ENCODE peak calls at places on chromosomes 6 and 20, in five cellular contexts. G, D, Z, K and W are unnamed samples.

GRCh38 chr6:121237859-121238258 is 96.4 kb downstream of the TBC1D32 start:
- DNase-seq in G (no peak), D (no peak), Z (no peak), K (no peak), W (no peak)

GRCh38 chr6:4973972-4974885 is 29.6 kb downstream of the RPP40 start:
- DNase-seq in G (peak), D (no peak), Z (peak), K (no peak), W (no peak)

GRCh38 chr6:144064402-144064830 is 31.0 kb downstream of the SF3B5 start:
- DNase-seq in G (peak), D (peak), Z (peak), K (peak), W (peak)

GRCh38 chr6:126156973-126157372 is 170.6 kb downstream of the TRMT11 start:
- DNase-seq in G (no peak), D (no peak), Z (no peak), K (no peak), W (no peak)

GRCh38 chr6:164124986-164125385 is 710.5 kb downstream of the QKI start:
- DNase-seq in G (no peak), D (no peak), Z (no peak), K (no peak), W (no peak)

GRCh38 chr6:31270788-31271640 is 878 bp downstream of the HLA-C start:
- DNase-seq in G (peak), D (peak), Z (peak), K (peak), W (peak)

GRCh38 chr6:113856011-113856551 is 1.1 kb upstream of the MARCKS start:
- DNase-seq in G (peak), D (no peak), Z (no peak), K (no peak), W (no peak)

GRCh38 chr6:150680510-150680909 is 80.8 kb downstream of the PLEKHG1 start:
- DNase-seq in G (no peak), D (no peak), Z (no peak), K (no peak), W (no peak)

GRCh38 chr6:99495466-99495865 is 19.8 kb downstream of the USP45 start:
- DNase-seq in G (peak), D (no peak), Z (no peak), K (no peak), W (no peak)

GRCh38 chr6:132511159-132511835 is 1.6 kb downstream of the STX7 start:
- DNase-seq in G (peak), D (no peak), Z (no peak), K (no peak), W (no peak)

GRCh38 chr6:23963137-23963536 is 162.9 kb upstream of the NRSN1 start:
- DNase-seq in G (no peak), D (no peak), Z (no peak), K (no peak), W (no peak)

GRCh38 chr20:25669826-25670422 is 26.7 kb downstream of the ZNF337 start:
- DNase-seq in G (peak), D (no peak), Z (peak), K (no peak), W (no peak)

GRCh38 chr6:89487864-89488263 is 54.9 kb downstream of the ANKRD6 start:
- DNase-seq in G (no peak), D (no peak), Z (no peak), K (no peak), W (no peak)

GRCh38 chr6:149451361-149452061 is 33.3 kb downstream of the ZC3H12D start:
- DNase-seq in G (peak), D (peak), Z (peak), K (no peak), W (no peak)

GRCh38 chr20:23582293-23582692 is 14.0 kb upstream of the CST9L start:
- DNase-seq in G (no peak), D (no peak), Z (no peak), K (no peak), W (no peak)

GRCh38 chr6:61210549-61210948 is 1075.5 kb downstream of the KHDRBS2 start:
- DNase-seq in G (no peak), D (no peak), Z (no peak), K (no peak), W (no peak)

GRCh38 chr6:133768656-133769295 is 120.1 kb upstream of the TCF21 start:
- DNase-seq in G (no peak), D (peak), Z (no peak), K (no peak), W (no peak)

GRCh38 chr20:19110866-19111460 is 101.5 kb upstream of the SLC24A3 start:
- DNase-seq in G (no peak), D (no peak), Z (no peak), K (no peak), W (no peak)